ENCODE peak calls at places on chromosome 14, in six cellular contexts. O, B, S, Y, M and V are unnamed samples.

GRCh38 chr14:23639048-23639890 is 3.1 kb downstream of the DHRS2 start:
- DNase-seq in O (no peak), B (no peak), S (no peak), Y (no peak), M (no peak), V (no peak)

GRCh38 chr14:104263671-104264358 is 125.4 kb downstream of the KIF26A start:
- DNase-seq in O (no peak), B (no peak), S (no peak), Y (no peak), M (peak; percentile 6), V (no peak)

GRCh38 chr14:68964300-68965093 is 14.6 kb downstream of the ACTN1 start:
- DNase-seq in O (no peak), B (no peak), S (no peak), Y (no peak), M (no peak), V (no peak)

GRCh38 chr14:31229638-31230229 is 22.1 kb upstream of the HECTD1 start:
- DNase-seq in O (peak; percentile 81), B (peak; percentile 90), S (peak; percentile 67), Y (no peak), M (no peak), V (peak; percentile 85)

GRCh38 chr14:104235686-104236085 is 97.3 kb downstream of the KIF26A start:
- DNase-seq in O (no peak), B (no peak), S (no peak), Y (no peak), M (no peak), V (no peak)

GRCh38 chr14:79613625-79614024 is 597.7 kb downstream of the DIO2 start:
- DNase-seq in O (no peak), B (no peak), S (no peak), Y (no peak), M (no peak), V (no peak)

GRCh38 chr14:55077155-55077554 is 25.7 kb downstream of the MAPK1IP1L start:
- DNase-seq in O (peak; percentile 73), B (no peak), S (no peak), Y (no peak), M (no peak), V (peak; percentile 34)

GRCh38 chr14:61025239-61026223 is 44.5 kb downstream of the SLC38A6 start:
- DNase-seq in O (peak; percentile 59), B (peak; percentile 49), S (peak; percentile 84), Y (peak; percentile 61), M (peak; percentile 49), V (peak; percentile 69)

GRCh38 chr14:68580676-68581075 is 212.2 kb downstream of the ZFP36L1 start:
- DNase-seq in O (no peak), B (no peak), S (no peak), Y (no peak), M (no peak), V (no peak)

GRCh38 chr14:100609941-100610391 is 22.7 kb upstream of the BEGAIN start:
- DNase-seq in O (no peak), B (no peak), S (no peak), Y (no peak), M (no peak), V (no peak)

GRCh38 chr14:50012644-50013043 is 103.7 kb downstream of the VCPKMT start:
- DNase-seq in O (no peak), B (peak; percentile 43), S (no peak), Y (no peak), M (no peak), V (no peak)

GRCh38 chr14:95875831-95876768 is 532 bp upstream of the TUNAR start:
- DNase-seq in O (no peak), B (peak; percentile 15), S (no peak), Y (peak; percentile 51), M (no peak), V (peak; percentile 83)

GRCh38 chr14:23148596-23149249 is 29.7 kb upstream of the CEBPE start:
- DNase-seq in O (no peak), B (no peak), S (no peak), Y (no peak), M (no peak), V (no peak)

GRCh38 chr14:101595887-101596721 is 34.8 kb downstream of the DIO3 start:
- DNase-seq in O (no peak), B (no peak), S (no peak), Y (no peak), M (no peak), V (no peak)

GRCh38 chr14:106268013-106268727 is 741.8 kb downstream of the TMEM121 start:
- DNase-seq in O (peak; percentile 17), B (no peak), S (no peak), Y (peak; percentile 16), M (peak; percentile 74), V (peak; percentile 18)

GRCh38 chr14:54783660-54784015 is 119.0 kb downstream of the GCH1 start:
- DNase-seq in O (no peak), B (no peak), S (no peak), Y (no peak), M (no peak), V (no peak)

GRCh38 chr14:91252901-91253794 is 8.6 kb upstream of the GPR68 start:
- DNase-seq in O (peak; percentile 47), B (peak; percentile 78), S (no peak), Y (peak; percentile 41), M (peak; percentile 58), V (peak; percentile 71)

GRCh38 chr14:51868405-51868804 is 8.0 kb downstream of the GNG2 start:
- DNase-seq in O (no peak), B (no peak), S (no peak), Y (no peak), M (no peak), V (no peak)

GRCh38 chr14:51225751-51226150 is 14.3 kb upstream of the TMX1 start:
- DNase-seq in O (no peak), B (no peak), S (no peak), Y (no peak), M (no peak), V (no peak)

GRCh38 chr14:105880616-105881015 is 354.2 kb downstream of the TMEM121 start:
- DNase-seq in O (no peak), B (no peak), S (no peak), Y (no peak), M (no peak), V (no peak)

GRCh38 chr14:93116676-93117200 is 1.0 kb upstream of the ITPK1 start:
- DNase-seq in O (no peak), B (no peak), S (no peak), Y (no peak), M (no peak), V (peak; percentile 23)

GRCh38 chr14:67068246-67068645 is 121.0 kb upstream of the GARIN2 start:
- DNase-seq in O (no peak), B (peak; percentile 18), S (no peak), Y (no peak), M (no peak), V (no peak)

GRCh38 chr14:64654931-64655330 is 49.3 kb upstream of the PLEKHG3 start:
- DNase-seq in O (no peak), B (no peak), S (no peak), Y (no peak), M (no peak), V (peak; percentile 33)

GRCh38 chr14:72932893-72933292 is 6.6 kb downstream of the DCAF4 start:
- DNase-seq in O (no peak), B (no peak), S (no peak), Y (no peak), M (no peak), V (no peak)

GRCh38 chr14:69105326-69105725 is 47.6 kb downstream of the DCAF5 start:
- DNase-seq in O (no peak), B (no peak), S (no peak), Y (no peak), M (no peak), V (no peak)

GRCh38 chr14:104510794-104511611 is 68.6 kb upstream of the C14orf180 start:
- DNase-seq in O (no peak), B (no peak), S (peak; percentile 70), Y (no peak), M (peak; percentile 89), V (no peak)

GRCh38 chr14:94676495-94677238 is 64.5 kb downstream of the SERPINA3 start:
- DNase-seq in O (no peak), B (no peak), S (no peak), Y (no peak), M (no peak), V (no peak)

GRCh38 chr14:99209409-99209808 is 62.6 kb downstream of the BCL11B start:
- DNase-seq in O (no peak), B (no peak), S (no peak), Y (no peak), M (no peak), V (no peak)

GRCh38 chr14:64496764-64497163 is 6.9 kb downstream of the ZBTB25 start:
- DNase-seq in O (no peak), B (no peak), S (no peak), Y (no peak), M (no peak), V (no peak)

GRCh38 chr14:92105073-92105844 is 1.1 kb downstream of the ATXN3 start:
- DNase-seq in O (no peak), B (no peak), S (no peak), Y (no peak), M (no peak), V (no peak)

GRCh38 chr14:94295360-94296180 is 2.5 kb upstream of the SERPINA10 start:
- DNase-seq in O (no peak), B (no peak), S (no peak), Y (no peak), M (no peak), V (no peak)

GRCh38 chr14:24426912-24427536 is 2.4 kb downstream of the CBLN3 start:
- DNase-seq in O (no peak), B (no peak), S (no peak), Y (no peak), M (no peak), V (peak; percentile 87)

GRCh38 chr14:96082420-96083300 is 43.5 kb downstream of the C14orf132 start:
- DNase-seq in O (no peak), B (no peak), S (no peak), Y (no peak), M (no peak), V (peak; percentile 18)

GRCh38 chr14:100872641-100873071 is 30.9 kb downstream of the RTL1 start:
- DNase-seq in O (no peak), B (no peak), S (peak; percentile 10), Y (no peak), M (peak; percentile 15), V (no peak)